ENCODE peak calls at places on chromosomes 2 and 18, in four cellular contexts. K is cardiac muscle cell, I is K562, U is stomach. Q is an unnamed sample.

GRCh38 chr2:31318360-31319336 is 84.7 kb downstream of the EHD3 start:
- DNase-seq in K (peak; percentile 81), I (no peak), U (no peak), Q (peak; percentile 6)

GRCh38 chr2:37378411-37378810 is 34.0 kb downstream of the QPCT start:
- DNase-seq in K (peak; percentile 73), I (no peak), U (no peak), Q (no peak)

GRCh38 chr2:50514881-50515280 is 517.1 kb downstream of the NRXN1 start:
- DNase-seq in K (no peak), I (no peak), U (no peak), Q (no peak)

GRCh38 chr2:60386436-60386835 is 167.0 kb downstream of the BCL11A start:
- DNase-seq in K (no peak), I (no peak), U (no peak), Q (no peak)

GRCh38 chr2:128437181-128437520 is 118.5 kb upstream of the HS6ST1 start:
- DNase-seq in K (no peak), I (no peak), U (peak; percentile 22), Q (no peak)

GRCh38 chr2:130393318-130393910 is 37.6 kb downstream of the PTPN18 start:
- DNase-seq in K (no peak), I (no peak), U (no peak), Q (no peak)

GRCh38 chr2:141741652-141742051 is 389.2 kb downstream of the LRP1B start:
- DNase-seq in K (no peak), I (no peak), U (no peak), Q (no peak)

GRCh38 chr2:109438773-109439191 is 175.0 kb downstream of the SEPTIN10 start:
- DNase-seq in K (peak; percentile 72), I (no peak), U (no peak), Q (no peak)

GRCh38 chr2:236882931-236883330 is 202.8 kb upstream of the COPS8 start:
- DNase-seq in K (no peak), I (no peak), U (no peak), Q (no peak)

GRCh38 chr18:32425466-32425865 is 45.2 kb downstream of the GAREM1 start:
- DNase-seq in K (peak; percentile 84), I (no peak), U (no peak), Q (no peak)

GRCh38 chr2:241798081-241798630 is 10.8 kb upstream of the NEU4 start:
- DNase-seq in K (no peak), I (no peak), U (peak; percentile 22), Q (no peak)

GRCh38 chr2:20818820-20819219 is 4.1 kb downstream of the LDAH start:
- DNase-seq in K (no peak), I (no peak), U (no peak), Q (no peak)

GRCh38 chr2:168346725-168347477 is 99.5 kb upstream of the STK39 start:
- DNase-seq in K (peak; percentile 77), I (peak; percentile 72), U (peak; percentile 73), Q (peak; percentile 62)

GRCh38 chr2:14944562-14945346 is 312.2 kb downstream of the LRATD1 start:
- DNase-seq in K (no peak), I (no peak), U (no peak), Q (no peak)

GRCh38 chr2:8622924-8623465 is 58.9 kb upstream of the ID2 start:
- DNase-seq in K (no peak), I (no peak), U (no peak), Q (no peak)

DNA sequence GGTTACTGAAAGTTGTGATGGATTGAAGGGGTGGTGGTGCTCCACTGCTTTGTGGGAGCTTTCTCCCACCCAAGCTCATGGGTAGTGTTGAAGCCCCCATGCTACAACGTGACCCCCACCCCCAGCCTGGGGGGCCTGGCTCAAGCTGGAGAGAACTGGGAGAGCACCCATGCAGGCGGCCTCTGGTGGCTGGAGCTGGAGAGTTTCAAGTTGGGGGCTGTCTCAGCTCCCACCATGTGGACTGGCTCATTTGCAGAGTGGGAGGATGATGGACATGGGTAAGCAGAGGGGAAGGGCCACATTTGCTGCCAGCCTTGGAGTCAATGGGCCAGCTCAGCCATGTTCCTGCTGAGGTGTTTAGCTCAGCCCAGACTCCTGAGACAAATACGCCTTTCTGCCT is 62.8 kb downstream of the INPP4A start:
- DNase-seq in K (no peak), I (peak; percentile 48), U (no peak), Q (no peak)
- H3K27ac ChIP-seq in K (no peak overlapping the region), I (peak overlapping the region; percentile 93), U (peak overlapping the region; percentile 67), Q (no peak overlapping the region)

DNA sequence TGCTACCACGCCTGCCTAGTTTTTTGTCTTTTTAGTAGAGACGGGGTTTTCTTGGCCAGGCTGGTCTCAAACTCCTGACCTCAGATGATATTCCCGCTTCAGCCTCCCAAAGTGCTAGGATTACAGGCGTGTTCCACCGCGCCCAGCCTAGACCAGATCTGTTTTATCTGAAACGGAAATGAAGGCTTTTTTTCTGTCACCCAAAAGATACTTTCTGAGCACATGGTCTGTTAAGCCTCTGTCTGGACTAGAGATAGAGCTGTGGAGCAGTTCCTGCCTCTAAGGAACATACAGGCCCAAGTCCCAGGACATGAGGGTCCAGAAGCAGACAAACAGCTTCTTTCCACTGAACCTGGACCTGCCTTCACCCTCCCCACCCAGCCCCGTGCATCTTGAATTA is 43.6 kb upstream of the PTMA start:
- DNase-seq in K (no peak), I (no peak), U (no peak), Q (no peak)
- H3K9me3 ChIP-seq in K (no peaks in the 10 kb centered on the region), I (no peaks in the 10 kb centered on the region), U (no peaks in the 10 kb centered on the region), Q (no peaks in the 10 kb centered on the region)

GRCh38 chr2:71800106-71800809 is 346.9 kb downstream of the DYSF start:
- DNase-seq in K (no peak), I (no peak), U (no peak), Q (no peak)

GRCh38 chr2:71804251-71804650 is 343.4 kb downstream of the CYP26B1 start:
- DNase-seq in K (no peak), I (no peak), U (no peak), Q (no peak)

GRCh38 chr2:71803398-71803797 is 344.3 kb downstream of the CYP26B1 start:
- DNase-seq in K (no peak), I (no peak), U (no peak), Q (no peak)

GRCh38 chr2:71802556-71802955 is 345.1 kb downstream of the CYP26B1 start:
- DNase-seq in K (no peak), I (no peak), U (no peak), Q (no peak)

DNA sequence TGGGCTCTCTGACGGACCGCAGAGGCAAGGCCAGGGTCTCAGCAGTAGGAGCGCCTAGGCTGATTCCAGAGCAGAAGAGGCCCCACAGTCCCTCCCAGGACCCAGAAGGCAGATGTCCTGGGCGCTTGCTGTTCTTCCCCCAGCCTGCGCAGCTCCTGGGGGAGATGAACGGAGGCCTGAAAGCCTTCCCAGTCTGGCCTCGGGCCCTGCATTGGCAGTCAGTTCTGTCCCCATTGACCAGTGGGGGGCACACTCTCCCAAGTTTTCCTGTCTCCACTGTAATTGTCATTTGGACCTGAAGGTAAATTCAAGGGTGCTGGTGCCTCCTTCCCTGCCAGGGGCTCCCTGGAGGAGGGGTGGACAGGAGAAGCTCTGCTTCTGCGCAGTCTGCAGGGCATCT is 345.7 kb downstream of the CYP26B1 start:
- DNase-seq in K (peak; percentile 86), I (peak; percentile 52), U (no peak), Q (no peak)
- TF ChIP-seq CTCF in K (peak; percentile 79), I (peak; percentile 67), U (peak; percentile 36), Q (no peak)

GRCh38 chr2:151289972-151290335 is 486 bp upstream of the NMI start:
- DNase-seq in K (peak; percentile 58), I (peak; percentile 26), U (no peak), Q (no peak)
- H3K27ac ChIP-seq in K (no peak overlapping the region), I (peak overlapping the region; percentile 93), U (peak overlapping the region; percentile 97), Q (peak overlapping the region; percentile 97)

DNA sequence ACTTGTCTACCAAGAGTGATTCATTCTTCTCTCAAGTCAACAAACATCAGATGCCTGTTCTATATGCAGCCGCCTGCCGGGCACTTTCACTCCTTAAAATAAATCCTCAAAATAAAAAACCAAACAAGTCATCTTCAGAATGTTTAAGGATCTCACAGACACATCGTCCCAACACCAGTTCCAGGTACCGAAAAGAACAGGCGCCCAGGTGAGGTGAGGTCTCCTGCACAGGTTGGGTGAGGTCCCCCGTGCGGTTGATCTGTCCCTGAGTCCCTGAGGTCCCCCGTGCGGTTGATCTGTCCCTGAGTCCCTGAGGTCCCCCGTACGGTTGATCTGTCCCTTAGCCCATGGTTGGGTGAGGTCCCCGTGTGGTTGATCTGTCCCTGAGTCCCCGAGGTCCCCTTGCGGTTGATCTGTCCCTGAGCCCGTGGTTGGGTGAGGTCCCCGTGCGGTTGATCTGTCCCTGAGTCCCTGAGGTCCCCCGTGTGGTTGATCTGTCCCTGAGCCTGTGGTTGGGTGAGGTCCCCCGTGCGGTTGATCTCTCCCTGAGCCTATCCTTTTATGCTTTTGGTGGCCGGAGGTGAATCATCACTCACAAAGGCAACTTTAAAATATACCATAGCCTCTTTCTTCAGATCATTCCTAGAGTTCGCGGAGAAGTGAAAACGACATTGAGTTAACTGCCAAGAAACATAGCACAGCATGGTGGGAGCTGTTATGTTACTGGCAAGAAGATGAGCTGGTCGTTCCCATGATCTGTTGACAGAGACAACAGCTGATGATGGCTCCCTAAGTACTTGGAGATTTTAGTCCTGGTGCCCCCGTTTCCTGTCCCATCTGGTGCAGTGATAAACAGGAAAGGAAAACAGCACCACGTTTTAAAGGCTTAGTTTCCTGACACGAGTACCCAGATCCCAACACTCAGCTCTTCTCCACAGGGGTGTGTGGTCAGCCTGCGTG is 56.7 kb upstream of the KCNG2 start:
- DNase-seq in K (no peak), I (no peak), U (no peak), Q (no peak)
- H3K9me3 ChIP-seq in K (no peaks in the 10 kb centered on the region), I (no peaks in the 10 kb centered on the region), U (peaks cover 4% of the 10 kb centered on the region), Q (no peaks in the 10 kb centered on the region)